ENCODE peak calls at places on chromosome 2, in ten cellular contexts. E, K, V, G, I, U, J, S, R and L are unnamed samples.

GRCh38 chr2:182586426-182586825 is 129.6 kb upstream of the DNAJC10 start:
- DNase-seq in J (no peak), G (no peak), E (no peak), V (no peak), K (no peak), I (no peak), U (no peak), S (no peak), R (no peak), L (no peak)

GRCh38 chr2:100145893-100146753 is 3.7 kb upstream of the AFF3 start:
- DNase-seq in R (no peak), J (no peak), U (no peak), K (no peak), G (no peak), I (no peak), V (no peak), S (no peak), E (no peak), L (no peak)

GRCh38 chr2:3672861-3673670 is 15.1 kb downstream of the ALLC start:
- DNase-seq in V (no peak), E (no peak), U (no peak), S (no peak), I (no peak), J (no peak), G (no peak), K (no peak), R (no peak), L (no peak)

GRCh38 chr2:182324665-182325064 is 102.2 kb downstream of the PDE1A start:
- DNase-seq in I (no peak), U (no peak), R (no peak), G (no peak), S (no peak), J (no peak), E (no peak), V (no peak), K (no peak), L (peak)

GRCh38 chr2:233349005-233349998 is 5.0 kb upstream of the DGKD start:
- DNase-seq in R (no peak), J (no peak), K (no peak), U (no peak), S (no peak), V (no peak), I (no peak), E (no peak), G (peak), L (no peak)

GRCh38 chr2:208266641-208267335 is 733 bp downstream of the PIKFYVE start:
- DNase-seq in U (no peak), V (no peak), K (no peak), G (no peak), R (no peak), E (no peak), S (no peak), J (no peak), I (peak), L (no peak)

GRCh38 chr2:204544961-204545860 is at the start of gene PARD3B:
- DNase-seq in R (peak), S (peak), V (peak), I (peak), E (no peak), U (no peak), K (peak), G (peak), J (no peak), L (peak)

GRCh38 chr2:182716665-182716990 is 571 bp downstream of the DNAJC10 start:
- DNase-seq in E (no peak), U (no peak), V (no peak), K (no peak), G (no peak), J (no peak), R (no peak), S (peak), I (no peak), L (no peak)